ENCODE peak calls at places on chromosomes 4 and X, in six cellular contexts. X, N, Z, W, E and L are unnamed samples.
A peak's percentile ranks its signal among the peaks of the same experiment; 100 is the strongest.

GRCh38 chr4:67770422-67770821 is 16.2 kb upstream of the GNRHR start:
- DNase-seq in X (no peak), N (no peak), Z (no peak), W (no peak), E (peak; percentile 46), L (no peak)

GRCh38 chrX:108590496-108590895 is 145.9 kb downstream of the IRS4 start:
- DNase-seq in X (peak; percentile 4), N (no peak), Z (no peak), W (no peak), E (no peak), L (no peak)

GRCh38 chr4:74444891-74445642 is at the start of gene AREG:
- DNase-seq in X (peak; percentile 75), N (peak; percentile 75), Z (no peak), W (peak; percentile 87), E (no peak), L (peak; percentile 40)

GRCh38 chr4:3291969-3292570 is 751 bp upstream of the RGS12 start:
- DNase-seq in X (peak; percentile 62), N (peak; percentile 65), Z (no peak), W (peak; percentile 56), E (peak; percentile 50), L (no peak)

GRCh38 chr4:85942107-85942506 is 417.7 kb downstream of the MAPK10 start:
- DNase-seq in X (no peak), N (no peak), Z (no peak), W (no peak), E (no peak), L (no peak)

GRCh38 chrX:9829308-9830267 is 43.4 kb downstream of the SHROOM2 start:
- DNase-seq in X (peak; percentile 83), N (no peak), Z (no peak), W (no peak), E (no peak), L (no peak)

GRCh38 chr4:22094217-22094616 is 145.6 kb upstream of the KCNIP4 start:
- DNase-seq in X (no peak), N (no peak), Z (no peak), W (no peak), E (no peak), L (no peak)

GRCh38 chrX:46325312-46325877 is 219.8 kb downstream of the ZNF674 start:
- DNase-seq in X (peak; percentile 67), N (peak; percentile 15), Z (no peak), W (peak; percentile 29), E (no peak), L (no peak)

GRCh38 chr4:112585977-112586736 is 50.6 kb downstream of the ZGRF1 start:
- DNase-seq in X (no peak), N (no peak), Z (no peak), W (no peak), E (no peak), L (no peak)

GRCh38 chr4:139875456-139875855 is 209.8 kb downstream of the MGST2 start:
- DNase-seq in X (no peak), N (no peak), Z (peak; percentile 48), W (no peak), E (peak; percentile 99), L (peak; percentile 98)

GRCh38 chr4:26238426-26238781 is 82.4 kb upstream of the RBPJ start:
- DNase-seq in X (no peak), N (no peak), Z (peak; percentile 20), W (peak; percentile 14), E (no peak), L (peak; percentile 83)

GRCh38 chrX:71282514-71283408 is 674 bp upstream of the NONO start:
- DNase-seq in X (no peak), N (no peak), Z (peak; percentile 65), W (no peak), E (no peak), L (no peak)

GRCh38 chr4:176436500-176436973 is 116.8 kb downstream of the SPCS3 start:
- DNase-seq in X (peak; percentile 79), N (no peak), Z (no peak), W (no peak), E (no peak), L (no peak)

GRCh38 chrX:136369377-136369776 is 68.6 kb downstream of the ADGRG4 start:
- DNase-seq in X (no peak), N (no peak), Z (no peak), W (no peak), E (no peak), L (no peak)

GRCh38 chr4:3851881-3852280 is 85.7 kb downstream of the ADRA2C start:
- DNase-seq in X (no peak), N (no peak), Z (no peak), W (no peak), E (no peak), L (no peak)

GRCh38 chr4:185119927-185120630 is 23.0 kb upstream of the SLC25A4 start:
- DNase-seq in X (peak; percentile 61), N (peak; percentile 85), Z (no peak), W (no peak), E (no peak), L (no peak)

GRCh38 chr4:101158136-101158485 is 189.2 kb downstream of the PPP3CA start:
- DNase-seq in X (no peak), N (no peak), Z (no peak), W (no peak), E (no peak), L (no peak)

GRCh38 chrX:101206471-101206870 is 13.1 kb upstream of the DRP2 start:
- DNase-seq in X (peak; percentile 58), N (peak; percentile 27), Z (no peak), W (no peak), E (peak; percentile 25), L (no peak)

GRCh38 chr4:2289311-2289954 is 27.5 kb upstream of the MXD4 start:
- DNase-seq in X (no peak), N (no peak), Z (no peak), W (no peak), E (no peak), L (no peak)

GRCh38 chr4:8542776-8543525 is 37.2 kb upstream of the GPR78 start:
- DNase-seq in X (no peak), N (no peak), Z (no peak), W (no peak), E (no peak), L (no peak)

GRCh38 chrX:94831364-94831763 is 1157.4 kb downstream of the FAM133A start:
- DNase-seq in X (peak; percentile 1), N (peak; percentile 20), Z (no peak), W (no peak), E (peak; percentile 42), L (peak; percentile 6)

GRCh38 chr4:112704322-112704721 is 67.4 kb downstream of the LARP7 start:
- DNase-seq in X (no peak), N (no peak), Z (no peak), W (no peak), E (no peak), L (no peak)

GRCh38 chrX:42996861-42997260 is 218.9 kb upstream of the PPP1R2C start:
- DNase-seq in X (no peak), N (no peak), Z (no peak), W (no peak), E (no peak), L (no peak)

GRCh38 chr4:171203425-171203824 is 609.8 kb upstream of the GALNTL6 start:
- DNase-seq in X (peak; percentile 5), N (no peak), Z (no peak), W (no peak), E (no peak), L (no peak)

GRCh38 chr4:118351851-118352827 is 664 bp downstream of the PRSS12 start:
- DNase-seq in X (peak; percentile 47), N (peak; percentile 45), Z (no peak), W (peak; percentile 56), E (peak; percentile 50), L (peak; percentile 33)

GRCh38 chr4:48129307-48130014 is 4.6 kb downstream of the TXK start:
- DNase-seq in X (no peak), N (no peak), Z (no peak), W (peak; percentile 51), E (no peak), L (no peak)

GRCh38 chr4:7902101-7902553 is 37.5 kb downstream of the AFAP1 start:
- DNase-seq in X (no peak), N (no peak), Z (no peak), W (no peak), E (no peak), L (no peak)

GRCh38 chr4:15145709-15146108 is 143.4 kb downstream of the CPEB2 start:
- DNase-seq in X (no peak), N (no peak), Z (no peak), W (no peak), E (peak; percentile 48), L (peak; percentile 78)

GRCh38 chr4:8439914-8440490 is 521 bp downstream of the ACOX3 start:
- DNase-seq in X (no peak), N (no peak), Z (no peak), W (no peak), E (no peak), L (no peak)